ENCODE peak calls at places on chromosome 15, in six cellular contexts. O is breast epithelium, W is psoas muscle, S is PC-9, Q is tibial nerve, N is K562. Z is an unnamed sample.

GRCh38 chr15:28110416-28110975 is 11.4 kb upstream of the OCA2 start:
- DNase-seq in Q (no peak), O (no peak), S (no peak), W (no peak), N (no peak), Z (no peak)

GRCh38 chr15:41556657-41557056 is 2.4 kb upstream of the TYRO3 start:
- DNase-seq in W (peak), Q (no peak), O (no peak), S (no peak), N (no peak), Z (no peak)

GRCh38 chr15:100476805-100477204 is 51.9 kb downstream of the CERS3 start:
- DNase-seq in S (no peak), W (no peak), N (no peak), O (no peak), Q (no peak), Z (no peak)

GRCh38 chr15:80531388-80532184 is 127.4 kb downstream of the ARNT2 start:
- DNase-seq in O (no peak), Q (no peak), S (no peak), W (no peak), N (no peak), Z (no peak)

GRCh38 chr15:71337197-71337845 is 222.1 kb downstream of the THSD4 start:
- DNase-seq in S (peak), N (no peak), Q (no peak), O (no peak), W (no peak), Z (no peak)

GRCh38 chr15:58240191-58240932 is 102.2 kb downstream of the AQP9 start:
- DNase-seq in Q (no peak), N (no peak), S (no peak), O (no peak), W (no peak), Z (no peak)

GRCh38 chr15:77482570-77482969 is 61.9 kb downstream of the HMG20A start:
- DNase-seq in W (no peak), S (no peak), Q (no peak), O (no peak), N (no peak), Z (no peak)

GRCh38 chr15:44370830-44371229 is 56.6 kb upstream of the CTDSPL2 start:
- DNase-seq in Q (no peak), W (no peak), S (no peak), N (no peak), O (no peak), Z (no peak)

GRCh38 chr15:33215941-33216872 is 21.7 kb upstream of the FMN1 start:
- DNase-seq in O (no peak), S (no peak), N (peak), Q (no peak), W (no peak), Z (no peak)

GRCh38 chr15:49814709-49815108 is 193.9 kb downstream of the DTWD1 start:
- DNase-seq in W (no peak), O (no peak), S (no peak), N (no peak), Q (no peak), Z (no peak)

GRCh38 chr15:77001966-77002365 is 7.0 kb downstream of the PSTPIP1 start:
- DNase-seq in W (peak), N (no peak), S (no peak), Q (no peak), O (no peak), Z (no peak)

GRCh38 chr15:22979699-22980188 is 424 bp downstream of the CYFIP1 start:
- DNase-seq in S (peak), Q (no peak), W (peak), N (no peak), O (no peak), Z (no peak)

GRCh38 chr15:100981086-100981485 is 61.9 kb downstream of the LRRK1 start:
- DNase-seq in S (no peak), Q (no peak), O (no peak), N (no peak), W (no peak), Z (no peak)

GRCh38 chr15:41983221-41983620 is 10.9 kb upstream of the EHD4 start:
- DNase-seq in Q (no peak), W (no peak), S (no peak), N (no peak), O (peak), Z (no peak)

GRCh38 chr15:98648654-98649537 is 557 bp downstream of the IGF1R start:
- DNase-seq in O (no peak), S (peak), N (peak), W (peak), Q (peak), Z (no peak)

GRCh38 chr15:94174399-94174802 is 57.0 kb upstream of the MCTP2 start:
- DNase-seq in Q (no peak), O (no peak), N (no peak), S (no peak), W (no peak), Z (no peak)

GRCh38 chr15:70463453-70463834 is 299.9 kb downstream of the UACA start:
- DNase-seq in O (no peak), S (no peak), W (no peak), Q (no peak), N (peak), Z (no peak)

GRCh38 chr15:29140475-29141172 is 129.0 kb downstream of the NSMCE3 start:
- DNase-seq in S (no peak), O (no peak), W (peak), N (no peak), Q (peak), Z (peak)

GRCh38 chr15:77514635-77515421 is 94.1 kb downstream of the HMG20A start:
- DNase-seq in O (no peak), W (peak), N (no peak), Q (no peak), S (no peak), Z (no peak)

GRCh38 chr15:59252137-59252536 is 45.5 kb downstream of the LDHAL6B start:
- DNase-seq in O (no peak), W (no peak), N (no peak), S (no peak), Q (no peak), Z (no peak)

GRCh38 chr15:59249816-59250215 is 43.2 kb downstream of the LDHAL6B start:
- DNase-seq in W (no peak), O (no peak), S (peak), N (no peak), Q (no peak), Z (no peak)

GRCh38 chr15:59250249-59250648 is 43.6 kb downstream of the LDHAL6B start:
- DNase-seq in Q (no peak), O (no peak), S (no peak), N (no peak), W (no peak), Z (no peak)

GRCh38 chr15:59247364-59247763 is 40.7 kb downstream of the LDHAL6B start:
- DNase-seq in Q (no peak), O (no peak), N (no peak), S (peak), W (peak), Z (no peak)

GRCh38 chr15:59251001-59251845 is 44.6 kb downstream of the LDHAL6B start:
- DNase-seq in Q (no peak), W (no peak), S (no peak), O (no peak), N (no peak), Z (no peak)
- H3K4me3 ChIP-seq in Q (no peak), W (no peak), S (no peak), O (no peak), N (no peak), Z (no peak)

GRCh38 chr15:88258021-88258641 is 1.6 kb upstream of the NTRK3 start:
- DNase-seq in O (no peak), W (no peak), N (peak), Q (no peak), S (no peak), Z (peak)

GRCh38 chr15:88256261-88257230 is at the start of gene NTRK3:
- DNase-seq in W (no peak), S (no peak), Q (peak), N (no peak), O (no peak), Z (no peak)

GRCh38 chr15:88255496-88256171 is 905 bp downstream of the NTRK3 start:
- DNase-seq in S (no peak), W (no peak), N (no peak), O (no peak), Q (no peak), Z (peak)

GRCh38 chr15:88255109-88255495 is 1.4 kb downstream of the NTRK3 start:
- DNase-seq in Q (no peak), W (no peak), N (no peak), O (no peak), S (no peak), Z (no peak)

GRCh38 chr15:88257311-88257901 is 867 bp upstream of the NTRK3 start:
- DNase-seq in Q (no peak), S (no peak), N (no peak), O (no peak), W (no peak), Z (peak)
- H3K4me3 ChIP-seq in Q (peak), S (no peak), N (no peak), O (peak), W (peak), Z (peak)

GRCh38 chr15:59524331-59524731 is 86.3 kb downstream of the FAM81A start:
- DNase-seq in W (no peak), O (no peak), S (no peak), N (no peak), Q (no peak), Z (no peak)
- H3K4me3 ChIP-seq in W (no peak), O (no peak), S (no peak), N (no peak), Q (no peak), Z (no peak)

GRCh38 chr15:74788042-74788715 is 6.3 kb downstream of the CSK start:
- DNase-seq in N (no peak), W (no peak), O (no peak), Q (no peak), S (no peak), Z (no peak)
- H3K4me3 ChIP-seq in N (no peak), W (no peak), O (no peak), Q (peak), S (no peak), Z (no peak)

GRCh38 chr15:85840079-85840801 is 45.5 kb upstream of the KLHL25 start:
- DNase-seq in S (peak), O (peak), W (peak), N (peak), Q (peak), Z (peak)
- H3K4me3 ChIP-seq in S (peak), O (peak), W (peak), N (no peak), Q (peak), Z (peak)

DNA sequence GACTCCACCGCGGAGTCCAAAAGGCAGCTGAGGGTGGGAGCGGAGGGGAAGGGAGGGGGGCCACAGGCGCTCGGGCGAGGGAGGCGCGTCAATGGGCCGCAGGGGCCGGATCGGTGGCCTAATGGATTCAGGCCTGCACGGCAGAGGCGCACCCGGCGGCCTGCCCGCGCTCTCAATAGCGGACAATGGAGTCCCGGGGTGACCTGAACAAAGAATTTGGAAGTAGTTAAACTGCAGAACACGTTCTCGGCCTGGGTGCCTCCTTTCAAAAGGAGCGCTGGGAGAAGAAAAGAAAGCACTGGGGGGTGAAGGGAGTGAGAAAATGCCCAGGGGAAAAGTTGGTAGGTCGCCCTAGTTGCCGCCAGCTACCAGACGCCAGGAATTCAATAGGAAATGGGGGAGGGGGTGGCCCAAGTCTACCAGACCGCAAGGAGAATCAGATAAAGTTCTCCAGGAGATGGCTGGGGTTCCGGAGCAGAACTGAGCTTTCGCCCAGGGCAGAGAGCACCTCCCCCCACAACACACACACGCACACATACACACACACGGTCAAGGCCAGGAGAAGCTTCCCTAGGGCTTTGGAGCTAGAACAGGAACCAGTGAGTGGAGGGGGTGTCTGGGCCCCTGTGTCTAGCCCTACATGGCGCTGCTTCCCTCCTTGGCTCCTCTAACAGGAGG is 25.8 kb upstream of the POLG start:
- DNase-seq in O (no peak), W (no peak), N (no peak), S (no peak), Q (no peak), Z (no peak)
- H3K4me3 ChIP-seq in O (no peak), W (no peak), N (no peak), S (no peak), Q (no peak), Z (no peak)

GRCh38 chr15:65811835-65812234 is 19.7 kb upstream of the DENND4A start:
- DNase-seq in Q (no peak), W (no peak), S (no peak), N (no peak), O (no peak), Z (no peak)
- H3K4me3 ChIP-seq in Q (no peak), W (no peak), S (no peak), N (no peak), O (no peak), Z (no peak)